ENCODE peak calls at places on chromosomes 13 and 19, in ten cellular contexts. One of them, this sample, is unnamed.

GRCh38 chr19:18208098-18208951 is 4.5 kb upstream of the RAB3A start:
- DNase-seq in fibroblast of mammary gland: peak
- DNase-seq in transverse colon: peak
- DNase-seq in spleen: peak
- DNase-seq in tibial nerve: no peak
- DNase-seq in colonic mucosa: peak
- DNase-seq in heart left ventricle: no peak
- DNase-seq in GM23338: peak
- DNase-seq in uterus: peak
- DNase-seq in fibroblast of villous mesenchyme: peak
- DNase-seq in this sample: no peak

GRCh38 chr19:17289489-17289888 is 7.8 kb downstream of the ANKLE1 start:
- DNase-seq in fibroblast of mammary gland: peak
- DNase-seq in transverse colon: peak
- DNase-seq in spleen: peak
- DNase-seq in tibial nerve: no peak
- DNase-seq in colonic mucosa: peak
- DNase-seq in heart left ventricle: peak
- DNase-seq in GM23338: peak
- DNase-seq in uterus: peak
- DNase-seq in fibroblast of villous mesenchyme: peak
- DNase-seq in this sample: no peak

GRCh38 chr13:38763446-38764381 is 76.8 kb downstream of the FREM2 start:
- DNase-seq in fibroblast of mammary gland: peak
- DNase-seq in transverse colon: no peak
- DNase-seq in spleen: no peak
- DNase-seq in tibial nerve: no peak
- DNase-seq in colonic mucosa: no peak
- DNase-seq in heart left ventricle: no peak
- DNase-seq in GM23338: peak
- DNase-seq in uterus: no peak
- DNase-seq in fibroblast of villous mesenchyme: peak
- DNase-seq in this sample: no peak

GRCh38 chr19:5058456-5059190 is 89.7 kb downstream of the KDM4B start:
- DNase-seq in fibroblast of mammary gland: peak
- DNase-seq in transverse colon: no peak
- DNase-seq in spleen: no peak
- DNase-seq in tibial nerve: no peak
- DNase-seq in colonic mucosa: no peak
- DNase-seq in heart left ventricle: no peak
- DNase-seq in GM23338: no peak
- DNase-seq in uterus: no peak
- DNase-seq in fibroblast of villous mesenchyme: no peak
- DNase-seq in this sample: no peak

GRCh38 chr13:27455331-27455855 is 5.0 kb upstream of the MTIF3 start:
- DNase-seq in fibroblast of mammary gland: no peak
- DNase-seq in transverse colon: no peak
- DNase-seq in spleen: no peak
- DNase-seq in tibial nerve: no peak
- DNase-seq in colonic mucosa: no peak
- DNase-seq in heart left ventricle: no peak
- DNase-seq in GM23338: peak
- DNase-seq in uterus: no peak
- DNase-seq in fibroblast of villous mesenchyme: peak
- DNase-seq in this sample: no peak

GRCh38 chr19:17081672-17082630 is 6.4 kb downstream of the MYO9B start:
- DNase-seq in fibroblast of mammary gland: no peak
- DNase-seq in transverse colon: no peak
- DNase-seq in spleen: peak
- DNase-seq in tibial nerve: peak
- DNase-seq in colonic mucosa: no peak
- DNase-seq in heart left ventricle: peak
- DNase-seq in GM23338: no peak
- DNase-seq in uterus: no peak
- DNase-seq in fibroblast of villous mesenchyme: no peak
- DNase-seq in this sample: no peak

GRCh38 chr19:14086098-14086497 is 515 bp upstream of the C19orf67 start:
- DNase-seq in fibroblast of mammary gland: no peak
- DNase-seq in transverse colon: no peak
- DNase-seq in spleen: no peak
- DNase-seq in tibial nerve: no peak
- DNase-seq in colonic mucosa: no peak
- DNase-seq in heart left ventricle: no peak
- DNase-seq in GM23338: no peak
- DNase-seq in uterus: no peak
- DNase-seq in fibroblast of villous mesenchyme: no peak
- DNase-seq in this sample: no peak

GRCh38 chr19:51200071-51200470 is 24.8 kb upstream of the CD33 start:
- DNase-seq in fibroblast of mammary gland: no peak
- DNase-seq in transverse colon: no peak
- DNase-seq in spleen: no peak
- DNase-seq in tibial nerve: no peak
- DNase-seq in colonic mucosa: no peak
- DNase-seq in heart left ventricle: no peak
- DNase-seq in GM23338: no peak
- DNase-seq in uterus: no peak
- DNase-seq in fibroblast of villous mesenchyme: no peak
- DNase-seq in this sample: no peak

DNA sequence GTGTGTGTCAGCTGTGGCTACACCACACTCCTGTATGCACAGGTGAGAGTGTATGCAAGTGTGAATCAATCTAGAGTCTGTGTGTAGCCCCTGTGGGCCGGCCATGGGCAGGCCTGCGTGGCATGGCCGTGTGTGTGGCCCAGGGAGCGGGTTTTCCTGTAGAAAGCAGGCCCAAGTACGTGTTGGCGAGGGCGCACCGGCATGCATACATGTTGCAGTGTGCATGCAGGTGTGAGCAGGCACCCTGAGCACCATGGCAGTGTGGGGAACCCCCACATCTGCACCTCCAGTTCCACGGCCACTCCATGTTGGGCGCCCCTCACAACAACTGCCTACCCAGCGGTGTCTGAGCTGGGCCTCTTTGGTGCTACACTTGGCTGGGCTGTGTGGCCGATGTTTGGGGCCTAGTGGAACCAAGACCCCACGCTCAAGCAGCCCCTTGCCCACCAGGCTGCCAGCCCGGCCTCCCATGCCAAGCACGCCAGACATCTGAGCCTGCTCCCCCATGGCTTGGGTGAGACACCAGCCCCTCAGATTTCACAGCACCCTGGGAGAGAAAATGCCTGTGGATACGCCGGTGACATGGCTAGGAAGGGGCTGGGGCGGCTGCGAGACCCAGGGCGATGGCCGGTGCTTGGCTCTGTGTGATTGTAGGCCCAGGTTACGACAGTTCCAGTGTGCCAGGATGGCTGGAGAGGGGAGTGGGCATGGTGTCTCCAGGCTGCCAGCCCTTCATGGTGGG is 2.1 kb downstream of the NFIX start:
- DNase-seq in fibroblast of mammary gland: no peak
- DNase-seq in transverse colon: no peak
- DNase-seq in spleen: peak
- DNase-seq in tibial nerve: peak
- DNase-seq in colonic mucosa: no peak
- DNase-seq in heart left ventricle: no peak
- DNase-seq in GM23338: no peak
- DNase-seq in uterus: no peak
- DNase-seq in fibroblast of villous mesenchyme: no peak
- DNase-seq in this sample: no peak
- H3K4me3 ChIP-seq in fibroblast of mammary gland: peak
- H3K4me3 ChIP-seq in transverse colon: peak
- H3K4me3 ChIP-seq in spleen: peak
- H3K4me3 ChIP-seq in tibial nerve: peak
- H3K4me3 ChIP-seq in colonic mucosa: no peak
- H3K4me3 ChIP-seq in heart left ventricle: peak
- H3K4me3 ChIP-seq in GM23338: no peak
- H3K4me3 ChIP-seq in uterus: peak
- H3K4me3 ChIP-seq in fibroblast of villous mesenchyme: peak
- H3K4me3 ChIP-seq in this sample: peak

GRCh38 chr19:44002212-44002565 is 568 bp upstream of the ZNF230 start:
- DNase-seq in fibroblast of mammary gland: no peak
- DNase-seq in transverse colon: no peak
- DNase-seq in spleen: no peak
- DNase-seq in tibial nerve: no peak
- DNase-seq in colonic mucosa: no peak
- DNase-seq in heart left ventricle: no peak
- DNase-seq in GM23338: no peak
- DNase-seq in uterus: no peak
- DNase-seq in fibroblast of villous mesenchyme: peak
- DNase-seq in this sample: no peak

GRCh38 chr19:44005968-44006367 is 3.2 kb downstream of the ZNF230 start:
- DNase-seq in fibroblast of mammary gland: peak
- DNase-seq in transverse colon: no peak
- DNase-seq in spleen: no peak
- DNase-seq in tibial nerve: no peak
- DNase-seq in colonic mucosa: no peak
- DNase-seq in heart left ventricle: no peak
- DNase-seq in GM23338: no peak
- DNase-seq in uterus: no peak
- DNase-seq in fibroblast of villous mesenchyme: peak
- DNase-seq in this sample: no peak

GRCh38 chr19:44007473-44007872 is 4.7 kb downstream of the ZNF230 start:
- DNase-seq in fibroblast of mammary gland: no peak
- DNase-seq in transverse colon: no peak
- DNase-seq in spleen: no peak
- DNase-seq in tibial nerve: no peak
- DNase-seq in colonic mucosa: no peak
- DNase-seq in heart left ventricle: no peak
- DNase-seq in GM23338: no peak
- DNase-seq in uterus: no peak
- DNase-seq in fibroblast of villous mesenchyme: no peak
- DNase-seq in this sample: no peak

GRCh38 chr19:44002566-44003460 is at the start of gene ZNF230:
- DNase-seq in fibroblast of mammary gland: peak
- DNase-seq in transverse colon: peak
- DNase-seq in spleen: peak
- DNase-seq in tibial nerve: peak
- DNase-seq in colonic mucosa: peak
- DNase-seq in heart left ventricle: peak
- DNase-seq in GM23338: peak
- DNase-seq in uterus: peak
- DNase-seq in fibroblast of villous mesenchyme: peak
- DNase-seq in this sample: peak

GRCh38 chr19:44003461-44004134 is 841 bp downstream of the ZNF230 start:
- DNase-seq in fibroblast of mammary gland: peak
- DNase-seq in transverse colon: peak
- DNase-seq in spleen: peak
- DNase-seq in tibial nerve: no peak
- DNase-seq in colonic mucosa: peak
- DNase-seq in heart left ventricle: no peak
- DNase-seq in GM23338: peak
- DNase-seq in uterus: no peak
- DNase-seq in fibroblast of villous mesenchyme: peak
- DNase-seq in this sample: peak
- TF ChIP-seq CTCF in fibroblast of mammary gland: no peak
- TF ChIP-seq CTCF in transverse colon: no peak
- TF ChIP-seq CTCF in spleen: no peak
- TF ChIP-seq CTCF in tibial nerve: no peak
- TF ChIP-seq CTCF in colonic mucosa: no peak
- TF ChIP-seq CTCF in heart left ventricle: no peak
- TF ChIP-seq CTCF in GM23338: no peak
- TF ChIP-seq CTCF in uterus: no peak
- TF ChIP-seq CTCF in fibroblast of villous mesenchyme: no peak
- TF ChIP-seq CTCF in this sample: peak

GRCh38 chr19:48835734-48836088 is 580 bp downstream of the HSD17B14 start:
- DNase-seq in fibroblast of mammary gland: peak
- DNase-seq in transverse colon: peak
- DNase-seq in spleen: peak
- DNase-seq in tibial nerve: peak
- DNase-seq in colonic mucosa: peak
- DNase-seq in heart left ventricle: peak
- DNase-seq in GM23338: peak
- DNase-seq in uterus: peak
- DNase-seq in fibroblast of villous mesenchyme: peak
- DNase-seq in this sample: peak

GRCh38 chr19:48837586-48838191 is 1.4 kb upstream of the HSD17B14 start:
- DNase-seq in fibroblast of mammary gland: no peak
- DNase-seq in transverse colon: no peak
- DNase-seq in spleen: no peak
- DNase-seq in tibial nerve: no peak
- DNase-seq in colonic mucosa: no peak
- DNase-seq in heart left ventricle: no peak
- DNase-seq in GM23338: peak
- DNase-seq in uterus: no peak
- DNase-seq in fibroblast of villous mesenchyme: no peak
- DNase-seq in this sample: no peak

GRCh38 chr19:48836089-48837017 is at the start of gene HSD17B14:
- DNase-seq in fibroblast of mammary gland: peak
- DNase-seq in transverse colon: peak
- DNase-seq in spleen: no peak
- DNase-seq in tibial nerve: no peak
- DNase-seq in colonic mucosa: no peak
- DNase-seq in heart left ventricle: no peak
- DNase-seq in GM23338: peak
- DNase-seq in uterus: peak
- DNase-seq in fibroblast of villous mesenchyme: peak
- DNase-seq in this sample: no peak

GRCh38 chr19:48833977-48834376 is 2.3 kb downstream of the HSD17B14 start:
- DNase-seq in fibroblast of mammary gland: no peak
- DNase-seq in transverse colon: no peak
- DNase-seq in spleen: no peak
- DNase-seq in tibial nerve: no peak
- DNase-seq in colonic mucosa: no peak
- DNase-seq in heart left ventricle: no peak
- DNase-seq in GM23338: peak
- DNase-seq in uterus: no peak
- DNase-seq in fibroblast of villous mesenchyme: no peak
- DNase-seq in this sample: no peak

GRCh38 chr19:48837081-48837524 is 812 bp upstream of the HSD17B14 start:
- DNase-seq in fibroblast of mammary gland: peak
- DNase-seq in transverse colon: peak
- DNase-seq in spleen: peak
- DNase-seq in tibial nerve: peak
- DNase-seq in colonic mucosa: peak
- DNase-seq in heart left ventricle: peak
- DNase-seq in GM23338: peak
- DNase-seq in uterus: peak
- DNase-seq in fibroblast of villous mesenchyme: peak
- DNase-seq in this sample: no peak
- H3K4me3 ChIP-seq in fibroblast of mammary gland: peak
- H3K4me3 ChIP-seq in transverse colon: peak
- H3K4me3 ChIP-seq in spleen: peak
- H3K4me3 ChIP-seq in tibial nerve: peak
- H3K4me3 ChIP-seq in colonic mucosa: no peak
- H3K4me3 ChIP-seq in heart left ventricle: peak
- H3K4me3 ChIP-seq in GM23338: peak
- H3K4me3 ChIP-seq in uterus: peak
- H3K4me3 ChIP-seq in fibroblast of villous mesenchyme: peak
- H3K4me3 ChIP-seq in this sample: no peak

DNA sequence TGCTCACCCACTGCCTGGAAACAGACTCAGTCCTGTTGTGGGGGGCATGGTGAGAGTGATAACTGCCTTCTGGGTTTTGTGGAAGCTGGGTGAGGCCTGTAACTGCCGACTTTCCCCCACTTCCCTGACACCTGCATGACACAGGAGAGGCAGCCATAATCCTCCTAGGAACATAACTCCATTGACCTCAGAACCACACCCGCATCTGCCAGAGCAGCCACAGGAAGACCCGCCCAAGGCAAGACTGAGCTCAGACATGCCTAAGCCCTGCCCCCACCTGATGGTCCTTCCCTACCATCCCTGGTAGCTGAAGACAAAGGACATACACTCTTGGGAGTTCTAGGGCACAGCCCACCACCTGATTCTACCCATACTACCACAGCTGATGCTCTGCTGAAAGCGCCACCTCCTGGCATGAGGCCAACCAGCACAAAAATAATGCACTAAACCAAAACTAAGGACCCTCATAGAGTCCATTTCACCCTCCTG is 326.7 kb downstream of the RBM26 start:
- DNase-seq in fibroblast of mammary gland: no peak
- DNase-seq in transverse colon: no peak
- DNase-seq in spleen: no peak
- DNase-seq in tibial nerve: no peak
- DNase-seq in colonic mucosa: peak
- DNase-seq in heart left ventricle: no peak
- DNase-seq in GM23338: peak
- DNase-seq in uterus: no peak
- DNase-seq in fibroblast of villous mesenchyme: no peak
- DNase-seq in this sample: no peak
- TF ChIP-seq CTCF in fibroblast of mammary gland: no peak
- TF ChIP-seq CTCF in transverse colon: no peak
- TF ChIP-seq CTCF in spleen: no peak
- TF ChIP-seq CTCF in tibial nerve: no peak
- TF ChIP-seq CTCF in colonic mucosa: no peak
- TF ChIP-seq CTCF in heart left ventricle: no peak
- TF ChIP-seq CTCF in GM23338: peak
- TF ChIP-seq CTCF in uterus: no peak
- TF ChIP-seq CTCF in fibroblast of villous mesenchyme: no peak
- TF ChIP-seq CTCF in this sample: no peak

This sample was measured in epithelial cell of proximal tubule.